ENCODE peak calls at places on chromosome 16, in four cellular contexts. F is T-cell, W is kidney glomerular epithelial cell, N is IMR-90. O is an unnamed sample.

GRCh38 chr16:26051078-26051477 is 359.3 kb downstream of the HS3ST4 start:
- DNase-seq in W (no peak), N (no peak), F (no peak), O (no peak)

GRCh38 chr16:57329718-57330327 is 28.8 kb upstream of the CCL22 start:
- DNase-seq in N (no peak), W (no peak), F (no peak), O (no peak)

GRCh38 chr16:83955218-83956130 is 2.4 kb downstream of the OSGIN1 start:
- DNase-seq in N (peak; percentile 55), F (no peak), W (no peak), O (no peak)

GRCh38 chr16:10787304-10787703 is 31.3 kb downstream of the TVP23A start:
- DNase-seq in N (no peak), W (no peak), F (no peak), O (no peak)

GRCh38 chr16:9948933-9949332 is 233.3 kb downstream of the GRIN2A start:
- DNase-seq in N (no peak), W (no peak), F (no peak), O (no peak)

GRCh38 chr16:86363836-86364618 is 146.3 kb upstream of the FOXF1 start:
- DNase-seq in N (no peak), F (no peak), W (no peak), O (no peak)

GRCh38 chr16:50924759-50925545 is 183.1 kb downstream of the CYLD start:
- DNase-seq in W (no peak), N (no peak), F (no peak), O (no peak)

GRCh38 chr16:20899503-20900298 is 457 bp downstream of the DCUN1D3 start:
- DNase-seq in N (no peak), F (no peak), W (peak; percentile 10), O (no peak)

GRCh38 chr16:70689035-70689969 is 3.4 kb upstream of the MTSS2 start:
- DNase-seq in F (no peak), W (no peak), N (no peak), O (no peak)

GRCh38 chr16:70157105-70157476 is 16.5 kb upstream of the CLEC18C start:
- DNase-seq in F (no peak), W (no peak), N (no peak), O (peak; percentile 49)

GRCh38 chr16:30049871-30050270 is 15.7 kb upstream of the ALDOA start:
- DNase-seq in F (no peak), N (no peak), W (no peak), O (no peak)

GRCh38 chr16:78390070-78390469 is 290.6 kb downstream of the WWOX start:
- DNase-seq in F (no peak), N (no peak), W (no peak), O (no peak)

GRCh38 chr16:50878966-50879615 is 137.2 kb downstream of the CYLD start:
- DNase-seq in N (no peak), F (no peak), W (no peak), O (no peak)

GRCh38 chr16:9232102-9232501 is 140.7 kb downstream of the HAPSTR1 start:
- DNase-seq in F (no peak), W (no peak), N (no peak), O (no peak)

GRCh38 chr16:1331712-1332617 is 1.5 kb upstream of the BAIAP3 start:
- DNase-seq in W (peak; percentile 32), F (peak; percentile 42), N (peak; percentile 30), O (peak; percentile 39)

GRCh38 chr16:35405547-35405946 is 1946.1 kb downstream of the TP53TG3F start:
- DNase-seq in N (no peak), F (no peak), W (no peak), O (no peak)

GRCh38 chr16:66660422-66661209 is 35.9 kb downstream of the CMTM4 start:
- DNase-seq in F (no peak), N (peak; percentile 84), W (peak; percentile 95), O (no peak)

GRCh38 chr16:6019490-6019991 is 921.9 kb upstream of the EEF2KMT start:
- DNase-seq in F (no peak), N (no peak), W (no peak), O (no peak)

GRCh38 chr16:73034374-73034773 is 13.6 kb downstream of the ZFHX3 start:
- DNase-seq in F (no peak), N (no peak), W (no peak), O (no peak)

GRCh38 chr16:9050102-9050830 is 41.2 kb upstream of the HAPSTR1 start:
- DNase-seq in W (no peak), F (no peak), N (peak; percentile 16), O (peak; percentile 8)

GRCh38 chr16:89071686-89072182 is 21.9 kb upstream of the ACSF3 start:
- DNase-seq in F (no peak), N (no peak), W (no peak), O (no peak)

GRCh38 chr16:17538942-17539341 is 68.2 kb upstream of the XYLT1 start:
- DNase-seq in W (no peak), F (no peak), N (peak; percentile 72), O (no peak)

GRCh38 chr16:1775006-1775845 is 2.3 kb upstream of the MRPS34 start:
- DNase-seq in N (no peak), W (no peak), F (no peak), O (no peak)

GRCh38 chr16:84785843-84786538 is 33.8 kb upstream of the CRISPLD2 start:
- DNase-seq in N (peak; percentile 70), W (no peak), F (no peak), O (no peak)

GRCh38 chr16:87744750-87745514 is 20.9 kb downstream of the KLHDC4 start:
- DNase-seq in F (no peak), N (no peak), W (no peak), O (no peak)

GRCh38 chr16:57764341-57765159 is 29.0 kb downstream of the KATNB1 start:
- DNase-seq in N (peak; percentile 90), W (peak; percentile 68), F (no peak), O (no peak)

GRCh38 chr16:78091419-78091818 is 8.0 kb upstream of the WWOX start:
- DNase-seq in F (no peak), W (no peak), N (no peak), O (no peak)

GRCh38 chr16:70778901-70779309 is 22.1 kb downstream of the VAC14 start:
- DNase-seq in W (peak; percentile 42), N (peak; percentile 92), F (no peak), O (no peak)

GRCh38 chr16:53908731-53909130 is 204.8 kb downstream of the FTO start:
- DNase-seq in N (peak; percentile 51), W (no peak), F (no peak), O (no peak)

GRCh38 chr16:12801511-12802042 is 2.1 kb downstream of the CPPED1 start:
- DNase-seq in W (peak; percentile 65), N (peak; percentile 56), F (no peak), O (no peak)

GRCh38 chr16:24538756-24539294 is 541 bp upstream of the RBBP6 start:
- DNase-seq in N (no peak), F (no peak), W (peak; percentile 89), O (no peak)

GRCh38 chr16:19116711-19117449 is 3.1 kb downstream of the ITPRIPL2 start:
- DNase-seq in W (no peak), N (peak; percentile 34), F (no peak), O (no peak)

GRCh38 chr16:5466551-5466950 is 369.0 kb upstream of the EEF2KMT start:
- DNase-seq in F (no peak), N (no peak), W (no peak), O (no peak)

GRCh38 chr16:50666658-50667496 is 14.2 kb downstream of the SNX20 start:
- DNase-seq in N (no peak), W (no peak), F (no peak), O (peak; percentile 52)

GRCh38 chr16:1691956-1692355 is 13.9 kb downstream of the JPT2 start:
- DNase-seq in N (peak; percentile 77), F (no peak), W (peak; percentile 84), O (no peak)

GRCh38 chr16:89216315-89217137 is 977 bp upstream of the ZNF778 start:
- DNase-seq in W (peak; percentile 63), N (peak; percentile 77), F (peak; percentile 74), O (peak; percentile 78)

GRCh38 chr16:2209258-2210008 is 1.2 kb downstream of the BRICD5 start:
- DNase-seq in N (no peak), W (no peak), F (no peak), O (no peak)

GRCh38 chr16:13378151-13378550 is 476.8 kb downstream of the SHISA9 start:
- DNase-seq in W (peak; percentile 72), F (no peak), N (no peak), O (no peak)